ENCODE peak calls at places on chromosome 16, in five cellular contexts. R is RPMI8226, Q is nephron progenitor cell, G is heart left ventricle, I is T-cell. N is an unnamed sample.

GRCh38 chr16:87263418-87264052 is 53.7 kb downstream of the C16orf95 start:
- DNase-seq in R (no peak), Q (no peak), G (no peak), I (no peak), N (no peak)

GRCh38 chr16:57422026-57422944 is 17.7 kb downstream of the CCL17 start:
- DNase-seq in R (peak), Q (peak), G (peak), I (no peak), N (peak)

GRCh38 chr16:282944-283744 is at the start of gene PDIA2:
- DNase-seq in R (no peak), Q (no peak), G (no peak), I (no peak), N (no peak)

GRCh38 chr16:379183-379960 is 2.4 kb downstream of the PGAP6 start:
- DNase-seq in R (no peak), Q (no peak), G (no peak), I (no peak), N (no peak)

GRCh38 chr16:86075488-86075785 is 176.5 kb downstream of the IRF8 start:
- DNase-seq in R (no peak), Q (no peak), G (no peak), I (no peak), N (no peak)

GRCh38 chr16:69399361-69399760 is 13.6 kb upstream of the TERF2 start:
- DNase-seq in R (no peak), Q (no peak), G (no peak), I (no peak), N (no peak)

GRCh38 chr16:2077696-2078095 is 29.9 kb downstream of the TSC2 start:
- DNase-seq in R (no peak), Q (no peak), G (no peak), I (no peak), N (no peak)

GRCh38 chr16:86392751-86393150 is 117.6 kb upstream of the FOXF1 start:
- DNase-seq in R (no peak), Q (no peak), G (no peak), I (no peak), N (no peak)

GRCh38 chr16:24745791-24746190 is 16.3 kb downstream of the TNRC6A start:
- DNase-seq in R (no peak), Q (no peak), G (no peak), I (no peak), N (no peak)

GRCh38 chr16:87017388-87018012 is 299.7 kb downstream of the C16orf95 start:
- DNase-seq in R (no peak), Q (no peak), G (no peak), I (no peak), N (no peak)

GRCh38 chr16:23679274-23679985 is 741 bp downstream of the PLK1 start:
- DNase-seq in R (peak), Q (peak), G (no peak), I (no peak), N (no peak)

GRCh38 chr16:75648265-75649076 is 898 bp downstream of the TERF2IP start:
- DNase-seq in R (peak), Q (peak), G (peak), I (peak), N (peak)

GRCh38 chr16:1133271-1133670 is 19.6 kb upstream of the CACNA1H start:
- DNase-seq in R (no peak), Q (no peak), G (no peak), I (no peak), N (no peak)